ENCODE peak calls at places on chromosomes 6 and 20, in four cellular contexts. R is OCI-LY7, A is dermis blood vessel endothelial cell, P is T-helper 1 cell. M is an unnamed sample.

GRCh38 chr6:150711584-150712501 is 112.2 kb downstream of the PLEKHG1 start:
- DNase-seq in R (no peak), P (no peak), A (peak), M (no peak)

GRCh38 chr6:121615493-121615892 is 180.0 kb downstream of the GJA1 start:
- DNase-seq in P (no peak), R (no peak), A (peak), M (no peak)

GRCh38 chr6:15260099-15260821 is 14.4 kb downstream of the JARID2 start:
- DNase-seq in A (no peak), P (no peak), R (no peak), M (no peak)

GRCh38 chr6:101931766-101932165 is 538.3 kb downstream of the GRIK2 start:
- DNase-seq in A (no peak), P (no peak), R (no peak), M (no peak)

GRCh38 chr6:101312652-101313051 is 80.9 kb upstream of the GRIK2 start:
- DNase-seq in P (no peak), A (no peak), R (no peak), M (no peak)

GRCh38 chr6:47258724-47259347 is 50.9 kb downstream of the TNFRSF21 start:
- DNase-seq in A (no peak), R (no peak), P (no peak), M (no peak)

GRCh38 chr20:35602851-35603495 is 12.7 kb upstream of the SPAG4 start:
- DNase-seq in A (no peak), P (no peak), R (no peak), M (no peak)

GRCh38 chr6:2920671-2921112 is 17.6 kb upstream of the SERPINB9 start:
- DNase-seq in A (no peak), R (no peak), P (no peak), M (no peak)

GRCh38 chr6:88705601-88706000 is 257.8 kb downstream of the RNGTT start:
- DNase-seq in A (no peak), R (peak), P (no peak), M (peak)

GRCh38 chr6:81450180-81450579 is 302.3 kb downstream of the TENT5A start:
- DNase-seq in R (no peak), A (no peak), P (no peak), M (no peak)

GRCh38 chr6:48535569-48535968 is 424.6 kb upstream of the PTCHD4 start:
- DNase-seq in P (no peak), R (no peak), A (no peak), M (no peak)

GRCh38 chr20:4006640-4007039 is 8.7 kb downstream of the RNF24 start:
- DNase-seq in P (no peak), A (peak), R (no peak), M (no peak)

GRCh38 chr6:156953478-156954146 is 176.4 kb downstream of the ARID1B start:
- DNase-seq in A (peak), R (peak), P (peak), M (peak)